ENCODE peak calls at places on chromosomes 16 and 17, in six cellular contexts. A is Peyer's patch; Z is SK-N-SH; I is CD8-positive, alpha-beta T cell; L is heart left ventricle; W is prostate gland. N is an unnamed sample. For H3K4me1, the result is how much of the 10 kb centered on the place peaks cover.

GRCh38 chr16:81319221-81319912 is 4.6 kb downstream of the GAN start:
- DNase-seq in A (no peak), Z (no peak), I (no peak), L (no peak), W (no peak), N (no peak)

GRCh38 chr17:42179911-42180410 is 981 bp downstream of the KCNH4 start:
- DNase-seq in A (no peak), Z (peak), I (no peak), L (no peak), W (peak), N (peak)

GRCh38 chr17:31481783-31482081 is 90.3 kb downstream of the RAB11FIP4 start:
- DNase-seq in A (no peak), Z (no peak), I (no peak), L (no peak), W (no peak), N (no peak)

GRCh38 chr16:12002447-12003006 is 26.0 kb downstream of the SNX29 start:
- DNase-seq in A (no peak), Z (no peak), I (no peak), L (no peak), W (no peak), N (no peak)

GRCh38 chr16:85416267-85417109 is 196.6 kb upstream of the GSE1 start:
- DNase-seq in A (peak), Z (peak), I (peak), L (peak), W (no peak), N (peak)

GRCh38 chr17:65183736-65184135 is 46.6 kb downstream of the RGS9 start:
- DNase-seq in A (no peak), Z (no peak), I (no peak), L (no peak), W (peak), N (no peak)

GRCh38 chr17:66451188-66452149 is 149.1 kb downstream of the PRKCA start:
- DNase-seq in A (peak), Z (peak), I (no peak), L (no peak), W (no peak), N (peak)

GRCh38 chr16:23423496-23424049 is 29.4 kb downstream of the COG7 start:
- DNase-seq in A (peak), Z (no peak), I (no peak), L (peak), W (peak), N (peak)

GRCh38 chr17:9434502-9435113 is 141.0 kb downstream of the STX8 start:
- DNase-seq in A (no peak), Z (no peak), I (no peak), L (no peak), W (no peak), N (no peak)

GRCh38 chr17:54662978-54663876 is 237.4 kb upstream of the TOM1L1 start:
- DNase-seq in A (no peak), Z (no peak), I (no peak), L (no peak), W (no peak), N (no peak)

GRCh38 chr17:54256530-54256929 is 433.8 kb downstream of the KIF2B start:
- DNase-seq in A (no peak), Z (no peak), I (no peak), L (no peak), W (no peak), N (no peak)

GRCh38 chr16:8458481-8458880 is 131.8 kb downstream of the TMEM114 start:
- DNase-seq in A (no peak), Z (no peak), I (no peak), L (no peak), W (no peak), N (no peak)

GRCh38 chr16:86142801-86143236 is 243.9 kb downstream of the IRF8 start:
- DNase-seq in A (no peak), Z (no peak), I (no peak), L (no peak), W (no peak), N (no peak)

GRCh38 chr16:52069866-52070265 is 477.1 kb downstream of the TOX3 start:
- DNase-seq in A (no peak), Z (peak), I (no peak), L (no peak), W (no peak), N (no peak)

GRCh38 chr17:81091134-81091530 is 56.2 kb downstream of the BAIAP2 start:
- DNase-seq in A (no peak), Z (no peak), I (no peak), L (no peak), W (no peak), N (no peak)

GRCh38 chr16:17368951-17369350 is 101.8 kb downstream of the XYLT1 start:
- DNase-seq in A (no peak), Z (no peak), I (peak), L (no peak), W (no peak), N (no peak)

GRCh38 chr16:74623214-74623842 is 16.4 kb upstream of the GLG1 start:
- DNase-seq in A (no peak), Z (peak), I (no peak), L (no peak), W (no peak), N (no peak)

DNA sequence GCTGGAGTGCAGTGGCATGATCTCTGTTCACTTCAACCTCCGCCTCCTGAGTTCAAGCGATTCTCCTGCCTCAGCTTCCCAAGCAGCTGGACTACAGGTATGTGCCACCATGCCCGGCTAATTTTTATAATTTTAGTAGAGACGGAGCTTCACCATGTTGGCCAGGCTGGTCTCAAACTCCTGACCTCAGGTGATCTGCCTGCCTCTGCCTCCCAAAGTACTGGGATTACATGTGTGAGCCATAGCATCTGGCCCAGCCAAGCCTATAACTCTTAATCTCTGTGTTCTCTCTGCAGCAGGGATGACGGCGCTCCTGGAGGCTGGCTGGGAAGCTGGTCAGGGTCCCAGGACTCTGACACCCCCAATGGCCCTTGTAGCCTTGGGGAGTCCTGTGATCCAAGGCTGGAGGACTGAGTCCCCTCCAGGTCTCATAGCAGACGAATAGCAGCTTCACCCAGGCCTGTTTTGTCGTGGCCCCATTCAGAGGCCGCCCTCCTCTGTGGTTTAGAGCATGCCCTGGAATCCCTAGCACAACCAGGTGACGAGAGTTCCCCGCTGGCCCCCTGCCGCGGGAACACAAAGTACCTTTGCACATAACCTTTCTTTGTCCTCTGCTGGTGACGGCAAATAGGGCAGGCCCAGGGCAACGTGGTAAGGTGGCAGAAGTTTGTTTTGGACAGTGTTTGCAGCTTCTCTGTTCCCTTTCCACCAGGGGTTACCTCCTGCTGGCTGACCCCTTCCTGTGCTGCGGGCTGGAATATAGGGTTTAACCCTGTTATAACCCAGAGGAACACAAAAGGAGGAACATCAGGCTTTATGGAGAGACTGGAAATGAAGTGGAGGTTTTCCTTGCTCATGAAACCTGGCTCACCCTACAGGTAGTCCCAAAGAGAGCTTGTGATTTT is 43.0 kb upstream of the TOB1 start:
- DNase-seq in A (peak), Z (no peak), I (peak), L (peak), W (peak), N (no peak)
- H3K4me1 ChIP-seq in A (under half), Z (under half), I (half or more), L (under half), W (under half), N (under half)

GRCh38 chr17:27457731-27458523 is 1.7 kb downstream of the KSR1 start:
- DNase-seq in A (no peak), Z (peak), I (no peak), L (no peak), W (no peak), N (no peak)
- H3K4me1 ChIP-seq in A (under half), Z (under half), I (under half), L (under half), W (under half), N (under half)

GRCh38 chr17:82232322-82232785 is 3.5 kb downstream of the SLC16A3 start:
- DNase-seq in A (no peak), Z (no peak), I (no peak), L (no peak), W (no peak), N (no peak)
- H3K4me1 ChIP-seq in A (under half), Z (under half), I (half or more), L (under half), W (under half), N (under half)

GRCh38 chr17:925846-926245 is 53.7 kb downstream of the NXN start:
- DNase-seq in A (no peak), Z (no peak), I (no peak), L (no peak), W (no peak), N (no peak)
- H3K4me1 ChIP-seq in A (under half), Z (under half), I (under half), L (under half), W (under half), N (under half)

DNA sequence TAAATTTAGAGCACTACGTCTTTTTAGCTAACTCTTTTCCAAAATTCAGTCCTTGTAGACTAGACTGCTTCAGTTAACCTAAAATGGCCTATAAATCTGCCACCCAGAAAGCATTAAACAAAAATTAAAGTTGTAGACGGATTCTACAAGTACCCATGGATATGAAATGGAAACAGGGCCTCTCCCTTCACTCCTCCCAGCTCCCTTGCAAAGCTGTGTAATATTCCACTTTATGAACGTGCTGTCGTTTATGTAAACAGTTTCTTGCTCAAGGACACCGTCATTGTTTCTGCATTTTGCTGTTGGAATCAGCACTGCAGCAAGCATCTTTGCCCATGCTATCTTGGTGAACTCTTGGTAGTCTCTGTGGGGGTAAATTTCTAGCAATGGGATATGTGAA is 5.1 kb downstream of the MED9 start:
- DNase-seq in A (no peak), Z (no peak), I (no peak), L (no peak), W (no peak), N (no peak)
- H3K4me1 ChIP-seq in A (under half), Z (under half), I (under half), L (half or more), W (under half), N (under half)

DNA sequence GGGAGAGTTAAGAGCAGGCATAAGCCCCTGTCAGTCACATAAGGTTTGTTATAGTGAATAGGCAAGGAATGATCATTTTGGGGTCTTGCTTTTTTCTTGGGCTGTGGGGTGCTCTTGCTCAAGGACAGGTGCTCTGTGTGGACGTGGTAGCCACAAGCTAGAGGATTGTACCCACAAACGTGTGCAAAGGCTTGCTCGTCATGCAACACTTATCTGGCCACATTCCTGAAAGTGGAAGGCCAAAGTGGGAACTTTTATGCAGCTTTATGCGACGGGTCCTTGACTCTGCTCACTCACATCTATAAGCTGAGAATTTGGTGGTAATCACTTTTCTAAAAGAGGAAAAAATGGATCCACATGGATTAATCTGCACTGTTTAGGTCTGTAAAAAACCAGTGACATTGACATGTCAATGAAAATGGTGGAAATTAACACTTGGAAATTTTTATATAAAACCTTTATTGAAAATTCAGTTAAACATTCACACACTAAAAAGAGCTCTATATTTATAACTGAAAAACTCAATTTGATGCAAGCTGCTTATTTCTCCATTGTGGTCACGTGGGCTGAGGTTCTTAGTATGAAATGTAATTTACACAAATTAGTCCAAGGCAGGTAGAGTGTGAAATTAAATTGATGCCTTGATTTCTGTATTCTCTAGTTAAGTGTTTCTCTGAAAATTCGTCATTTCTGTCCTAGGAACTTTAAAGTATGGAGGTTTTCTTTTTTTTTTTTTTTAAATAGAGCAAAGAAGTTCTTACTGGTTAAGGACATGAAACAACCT is 162.3 kb downstream of the MSI2 start:
- DNase-seq in A (no peak), Z (no peak), I (no peak), L (no peak), W (no peak), N (no peak)
- H3K4me1 ChIP-seq in A (under half), Z (under half), I (under half), L (under half), W (under half), N (under half)

GRCh38 chr17:15255713-15256454 is 9.2 kb downstream of the PMP22 start:
- DNase-seq in A (no peak), Z (no peak), I (no peak), L (no peak), W (no peak), N (peak)

GRCh38 chr17:15260376-15261062 is 4.6 kb downstream of the PMP22 start:
- DNase-seq in A (peak), Z (peak), I (peak), L (peak), W (peak), N (peak)

GRCh38 chr17:15257316-15257925 is 7.7 kb downstream of the PMP22 start:
- DNase-seq in A (peak), Z (peak), I (peak), L (peak), W (peak), N (peak)

GRCh38 chr17:15261063-15261817 is 3.9 kb downstream of the PMP22 start:
- DNase-seq in A (peak), Z (peak), I (no peak), L (peak), W (no peak), N (peak)

GRCh38 chr17:15258113-15258512 is 7.0 kb downstream of the PMP22 start:
- DNase-seq in A (no peak), Z (no peak), I (no peak), L (no peak), W (no peak), N (no peak)
- H3K4me1 ChIP-seq in A (under half), Z (under half), I (under half), L (half or more), W (under half), N (under half)

N was measured in BE2C.